ENCODE peak calls at places on chromosomes 4 and X, in five cellular contexts. R, I, L, J and K are unnamed samples.

GRCh38 chr4:139817657-139818452 is 152.2 kb downstream of the MGST2 start:
- DNase-seq in R (no peak), I (no peak), L (no peak), J (peak), K (no peak)

GRCh38 chr4:31193516-31193915 is 473.3 kb downstream of the PCDH7 start:
- DNase-seq in R (no peak), I (no peak), L (no peak), J (no peak), K (no peak)

GRCh38 chr4:141158219-141158618 is 24.9 kb upstream of the RNF150 start:
- DNase-seq in R (no peak), I (no peak), L (peak), J (no peak), K (no peak)

GRCh38 chrX:154542723-154543424 is 3.8 kb downstream of the G6PD start:
- DNase-seq in R (no peak), I (no peak), L (no peak), J (no peak), K (no peak)

GRCh38 chrX:118802857-118803256 is 20.8 kb upstream of the ZCCHC12 start:
- DNase-seq in R (no peak), I (no peak), L (peak), J (no peak), K (no peak)

GRCh38 chr4:1582227-1582626 is 101.9 kb downstream of the FAM53A start:
- DNase-seq in R (peak), I (peak), L (no peak), J (no peak), K (no peak)

GRCh38 chrX:37652589-37653271 is 32.9 kb upstream of the XK start:
- DNase-seq in R (no peak), I (no peak), L (no peak), J (no peak), K (no peak)

GRCh38 chr4:169167958-169168357 is 102.8 kb downstream of the SH3RF1 start:
- DNase-seq in R (no peak), I (no peak), L (no peak), J (no peak), K (no peak)

GRCh38 chr4:89957527-89957926 is 62.9 kb downstream of the MMRN1 start:
- DNase-seq in R (no peak), I (no peak), L (no peak), J (no peak), K (no peak)

GRCh38 chr4:114034189-114034588 is 54.7 kb upstream of the ARSJ start:
- DNase-seq in R (no peak), I (no peak), L (no peak), J (no peak), K (no peak)

GRCh38 chrX:79159800-79160199 is 15.3 kb downstream of the GPR174 start:
- DNase-seq in R (no peak), I (no peak), L (no peak), J (no peak), K (no peak)

GRCh38 chrX:46444011-46444410 is 101.2 kb downstream of the ZNF674 start:
- DNase-seq in R (no peak), I (no peak), L (peak), J (no peak), K (no peak)

GRCh38 chr4:88341227-88342192 is 37.1 kb upstream of the HERC6 start:
- DNase-seq in R (no peak), I (no peak), L (peak), J (no peak), K (no peak)

GRCh38 chrX:20739038-20739745 is 472.5 kb upstream of the RPS6KA3 start:
- DNase-seq in R (no peak), I (no peak), L (no peak), J (no peak), K (no peak)

GRCh38 chrX:26822448-26822847 is 606.5 kb downstream of the MAGEB5 start:
- DNase-seq in R (no peak), I (no peak), L (no peak), J (no peak), K (no peak)

GRCh38 chr4:10072420-10073017 is 44.1 kb downstream of the WDR1 start:
- DNase-seq in R (no peak), I (no peak), L (no peak), J (peak), K (no peak)

GRCh38 chr4:40594261-40595178 is 35.1 kb downstream of the RBM47 start:
- DNase-seq in R (no peak), I (no peak), L (peak), J (no peak), K (no peak)

GRCh38 chrX:153520286-153520917 is 3.0 kb downstream of the ATP2B3 start:
- DNase-seq in R (no peak), I (no peak), L (no peak), J (no peak), K (no peak)

GRCh38 chr4:153407906-153408305 is 58.3 kb upstream of the TMEM131L start:
- DNase-seq in R (no peak), I (no peak), L (no peak), J (no peak), K (no peak)

GRCh38 chrX:51024106-51024696 is 113.7 kb downstream of the BMP15 start:
- DNase-seq in R (no peak), I (no peak), L (no peak), J (no peak), K (no peak)

GRCh38 chr4:127975121-127975770 is 10.0 kb downstream of the ABHD18 start:
- DNase-seq in R (no peak), I (no peak), L (peak), J (no peak), K (no peak)

GRCh38 chr4:142777045-142777743 is 68.9 kb downstream of the INPP4B start:
- DNase-seq in R (no peak), I (peak), L (no peak), J (no peak), K (no peak)

GRCh38 chr4:105246712-105247111 is 100.0 kb downstream of the TET2 start:
- DNase-seq in R (no peak), I (no peak), L (peak), J (no peak), K (no peak)

GRCh38 chrX:25105251-25105650 is 89.5 kb upstream of the ARX start:
- DNase-seq in R (no peak), I (no peak), L (no peak), J (no peak), K (no peak)

GRCh38 chr4:124806403-124806802 is 93.9 kb upstream of the ANKRD50 start:
- DNase-seq in R (no peak), I (no peak), L (peak), J (no peak), K (no peak)

GRCh38 chr4:182213024-182213423 is 30.2 kb upstream of the TENM3 start:
- DNase-seq in R (no peak), I (no peak), L (peak), J (no peak), K (no peak)

GRCh38 chrX:43349363-43349762 is 306.7 kb upstream of the MAOA start:
- DNase-seq in R (no peak), I (no peak), L (no peak), J (no peak), K (no peak)

GRCh38 chr4:26838055-26838842 is 22.4 kb upstream of the STIM2 start:
- DNase-seq in R (no peak), I (no peak), L (peak), J (no peak), K (no peak)

GRCh38 chr4:1401409-1402020 is 4.7 kb downstream of the NKX1-1 start:
- DNase-seq in R (peak), I (no peak), L (no peak), J (peak), K (no peak)

GRCh38 chrX:69024287-69024686 is 141.0 kb downstream of the PJA1 start:
- DNase-seq in R (no peak), I (no peak), L (no peak), J (no peak), K (no peak)

GRCh38 chrX:140495739-140496138 is 9.1 kb downstream of the SOX3 start:
- DNase-seq in R (no peak), I (no peak), L (no peak), J (no peak), K (no peak)

GRCh38 chrX:58025979-58026378 is 115.7 kb upstream of the ZXDA start:
- DNase-seq in R (no peak), I (no peak), L (peak), J (no peak), K (no peak)

GRCh38 chr4:32226733-32227132 is 1506.6 kb downstream of the PCDH7 start:
- DNase-seq in R (no peak), I (no peak), L (no peak), J (no peak), K (no peak)

GRCh38 chrX:69028006-69028760 is 137.1 kb downstream of the PJA1 start:
- DNase-seq in R (no peak), I (no peak), L (no peak), J (peak), K (no peak)

GRCh38 chr4:85966308-85966882 is 393.5 kb downstream of the MAPK10 start:
- DNase-seq in R (no peak), I (no peak), L (peak), J (no peak), K (no peak)

GRCh38 chrX:151039351-151039750 is 56.2 kb downstream of the HMGB3 start:
- DNase-seq in R (no peak), I (no peak), L (no peak), J (no peak), K (no peak)

GRCh38 chr4:125826801-125827200 is 512.0 kb downstream of the FAT4 start:
- DNase-seq in R (no peak), I (no peak), L (peak), J (no peak), K (no peak)

GRCh38 chrX:149374751-149375150 is 130.4 kb downstream of the IDS start:
- DNase-seq in R (no peak), I (no peak), L (peak), J (no peak), K (no peak)

GRCh38 chrX:2694868-2695267 is 3.8 kb downstream of the CD99 start:
- DNase-seq in R (no peak), I (no peak), L (no peak), J (no peak), K (no peak)

GRCh38 chrX:2691543-2692220 is 587 bp downstream of the CD99 start:
- DNase-seq in R (no peak), I (peak), L (peak), J (peak), K (no peak)

GRCh38 chrX:2692221-2693122 is 1.4 kb downstream of the CD99 start:
- DNase-seq in R (no peak), I (peak), L (peak), J (peak), K (no peak)

GRCh38 chrX:2693526-2694002 is 2.5 kb downstream of the CD99 start:
- DNase-seq in R (no peak), I (no peak), L (no peak), J (no peak), K (no peak)

DNA sequence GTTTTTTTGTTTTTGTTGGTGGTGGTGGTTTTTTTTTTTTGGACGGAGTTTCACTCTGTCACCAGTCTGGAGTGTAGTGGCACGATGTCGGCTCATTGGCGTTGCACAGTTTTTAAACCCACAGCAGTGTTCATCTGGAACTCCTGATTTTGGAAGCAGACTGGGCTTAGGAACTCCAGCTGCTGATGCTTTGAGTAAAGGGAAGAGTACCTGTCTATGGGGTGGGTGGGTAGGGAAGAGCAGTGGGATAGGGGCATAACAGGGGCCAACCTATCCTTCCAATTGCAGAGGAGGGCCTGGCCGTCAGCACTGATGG is 2.0 kb downstream of the CD99 start:
- DNase-seq in R (no peak), I (no peak), L (no peak), J (no peak), K (no peak)
- H3K4me3 ChIP-seq in R (peak), I (no peak), L (peak), J (no peak), K (peak)

GRCh38 chr4:165489786-165490185 is 111.0 kb downstream of the CPE start:
- DNase-seq in R (no peak), I (no peak), L (peak), J (no peak), K (no peak)

DNA sequence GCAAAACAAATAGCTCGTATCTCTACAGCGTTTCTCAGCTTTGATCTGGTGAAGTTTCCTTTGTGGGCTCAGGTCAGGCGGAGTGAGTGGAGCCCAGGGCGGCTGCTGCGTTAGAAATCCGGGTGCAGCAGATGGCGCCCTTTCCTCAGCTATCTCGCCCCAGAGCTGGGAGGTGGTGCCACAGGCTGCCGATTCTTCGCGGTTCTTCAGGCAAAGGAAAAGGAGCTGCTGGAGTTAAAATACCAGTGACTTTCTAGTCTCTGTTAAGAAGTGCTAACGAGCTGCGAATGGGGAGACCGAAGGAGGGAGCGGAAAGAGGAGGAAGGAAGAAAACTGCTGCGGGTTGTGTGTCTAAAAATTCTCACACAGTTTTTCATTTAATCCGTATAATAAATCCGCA is 114.6 kb downstream of the CPE start:
- DNase-seq in R (peak), I (peak), L (peak), J (peak), K (no peak)
- H3K4me3 ChIP-seq in R (peak), I (no peak), L (no peak), J (no peak), K (no peak)

GRCh38 chr4:186727149-186727976 is 3.7 kb upstream of the FAT1 start:
- DNase-seq in R (no peak), I (no peak), L (peak), J (no peak), K (no peak)
- H3K4me3 ChIP-seq in R (peak), I (peak), L (peak), J (peak), K (peak)

GRCh38 chrX:9785944-9786741 is at the start of gene SHROOM2:
- DNase-seq in R (peak), I (peak), L (no peak), J (no peak), K (no peak)
- H3K4me3 ChIP-seq in R (peak), I (peak), L (no peak), J (no peak), K (peak)

GRCh38 chrX:49250578-49250977 is 13.9 kb downstream of the FOXP3 start:
- DNase-seq in R (peak), I (no peak), L (no peak), J (no peak), K (no peak)

GRCh38 chrX:49249616-49250015 is 14.3 kb downstream of the CCDC22 start:
- DNase-seq in R (peak), I (no peak), L (no peak), J (no peak), K (no peak)

GRCh38 chrX:49249071-49249470 is 13.8 kb downstream of the CCDC22 start:
- DNase-seq in R (peak), I (no peak), L (no peak), J (no peak), K (no peak)

GRCh38 chrX:49250066-49250465 is 14.4 kb downstream of the FOXP3 start:
- DNase-seq in R (peak), I (no peak), L (no peak), J (no peak), K (no peak)

GRCh38 chrX:49251325-49251724 is 13.2 kb downstream of the FOXP3 start:
- DNase-seq in R (peak), I (no peak), L (no peak), J (no peak), K (no peak)
- H3K4me3 ChIP-seq in R (no peak), I (no peak), L (no peak), J (no peak), K (no peak)

DNA sequence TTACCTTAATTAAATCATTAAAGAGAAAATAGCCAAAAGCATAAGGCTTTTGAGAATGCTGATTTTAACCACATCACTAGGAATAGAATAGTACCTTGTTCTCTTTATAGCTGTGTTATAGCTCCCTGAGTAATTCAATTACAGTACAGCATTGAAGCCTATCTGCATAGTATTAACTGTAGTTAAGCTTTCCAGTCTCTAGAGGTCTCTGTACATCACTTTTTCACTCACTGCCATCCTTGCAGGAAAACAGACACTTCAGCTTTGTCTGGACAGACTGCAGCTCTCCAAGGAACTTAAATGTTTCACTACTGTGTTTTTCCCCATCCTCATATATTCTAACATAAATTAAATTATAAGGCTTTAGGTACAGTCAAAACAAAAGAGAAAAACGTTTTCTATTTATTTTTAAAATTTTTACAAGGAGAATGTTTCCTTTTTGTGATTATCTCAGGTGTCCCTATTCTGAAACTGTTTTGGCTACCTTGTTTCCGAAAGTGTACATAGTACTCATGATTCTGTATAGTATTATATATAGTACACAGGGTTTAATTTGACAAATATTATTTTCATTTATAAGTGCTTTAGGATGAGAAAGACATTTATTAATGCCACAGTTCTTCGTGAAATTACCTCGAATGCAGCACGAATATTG is 407.9 kb downstream of the PCDH18 start:
- DNase-seq in R (no peak), I (no peak), L (peak), J (no peak), K (no peak)
- H3K4me3 ChIP-seq in R (peak), I (no peak), L (peak), J (no peak), K (peak)

GRCh38 chr4:37816006-37816405 is 10.5 kb upstream of the PGM2 start:
- DNase-seq in R (no peak), I (no peak), L (no peak), J (no peak), K (no peak)
- H3K4me3 ChIP-seq in R (no peak), I (no peak), L (no peak), J (no peak), K (no peak)

GRCh38 chr4:69875986-69876542 is 16.1 kb upstream of the SULT1E1 start:
- DNase-seq in R (no peak), I (no peak), L (no peak), J (no peak), K (no peak)
- H3K4me3 ChIP-seq in R (no peak), I (no peak), L (no peak), J (no peak), K (no peak)

DNA sequence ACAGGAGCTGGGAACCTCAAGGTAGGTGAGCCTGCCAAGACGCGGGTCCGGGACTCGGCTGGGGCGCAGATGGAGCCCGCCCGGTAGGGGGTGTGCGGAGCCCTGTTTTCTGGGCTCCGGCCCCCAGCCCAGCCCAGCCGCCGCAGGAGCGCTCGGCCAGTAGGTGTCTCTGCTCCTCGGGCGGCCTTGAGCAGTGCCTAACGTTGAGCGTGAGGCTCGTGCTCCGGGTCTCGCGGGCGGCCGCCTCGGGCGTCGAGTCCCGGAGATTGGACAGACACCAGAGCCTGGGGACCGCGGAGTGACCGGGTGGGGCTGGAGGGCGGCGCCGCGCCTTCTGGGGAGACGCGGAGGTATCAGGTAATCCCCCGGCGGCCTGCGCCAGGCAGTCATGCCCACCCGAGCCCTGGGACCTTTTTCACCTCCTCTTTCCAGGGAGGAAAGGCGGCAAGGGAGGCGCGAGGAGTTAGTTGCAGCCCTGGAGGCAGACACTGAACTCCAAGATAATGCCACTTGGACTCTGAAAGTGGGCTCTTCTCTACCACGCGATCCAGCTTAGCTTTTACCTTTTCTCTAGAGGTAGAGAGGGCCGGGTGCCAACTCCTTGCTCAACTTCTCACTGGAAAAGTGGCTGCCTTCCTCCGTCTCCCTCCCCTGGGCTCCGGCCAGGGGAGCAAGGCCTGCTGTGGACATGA is 14.5 kb upstream of the FGG start:
- DNase-seq in R (peak), I (peak), L (peak), J (no peak), K (no peak)
- H3K4me3 ChIP-seq in R (peak), I (no peak), L (no peak), J (peak), K (peak)

GRCh38 chrX:373641-374471 is 12.9 kb downstream of the PPP2R3B start:
- DNase-seq in R (peak), I (no peak), L (peak), J (no peak), K (no peak)
- H3K4me3 ChIP-seq in R (peak), I (no peak), L (peak), J (peak), K (peak)